ENCODE peak calls at places on chromosomes 16 and 17, in eight cellular contexts. G, L, Q, C, U, N, Y and S are unnamed samples.

GRCh38 chr17:78915872-78916632 is 9.1 kb downstream of the TIMP2 start:
- DNase-seq in G (peak), L (no peak), Q (peak), C (no peak), U (peak), N (no peak), Y (peak), S (no peak)

GRCh38 chr16:89187337-89188063 is 12.8 kb downstream of the SLC22A31 start:
- DNase-seq in G (peak), L (no peak), Q (peak), C (no peak), U (no peak), N (no peak), Y (peak), S (no peak)

GRCh38 chr17:4800462-4801185 is 1.5 kb downstream of the C17orf114 start:
- DNase-seq in G (no peak), L (no peak), Q (no peak), C (no peak), U (no peak), N (no peak), Y (no peak), S (no peak)

GRCh38 chr17:45935710-45936509 is 41.6 kb downstream of the MAPT start:
- DNase-seq in G (no peak), L (no peak), Q (no peak), C (no peak), U (no peak), N (no peak), Y (no peak), S (no peak)

GRCh38 chr16:58102665-58103427 is 26.3 kb downstream of the CFAP20 start:
- DNase-seq in G (no peak), L (no peak), Q (no peak), C (no peak), U (no peak), N (no peak), Y (no peak), S (no peak)

GRCh38 chr16:69089091-69089912 is 16.2 kb upstream of the HAS3 start:
- DNase-seq in G (no peak), L (no peak), Q (no peak), C (no peak), U (no peak), N (no peak), Y (no peak), S (peak)

GRCh38 chr16:6496996-6497395 is 835.6 kb upstream of the RBFOX1 start:
- DNase-seq in G (no peak), L (no peak), Q (peak), C (no peak), U (no peak), N (no peak), Y (no peak), S (peak)

GRCh38 chr16:12172343-12172742 is 195.8 kb downstream of the SNX29 start:
- DNase-seq in G (no peak), L (no peak), Q (no peak), C (no peak), U (no peak), N (no peak), Y (no peak), S (no peak)

GRCh38 chr16:79648846-79649245 is 48.3 kb upstream of the MAF start:
- DNase-seq in G (no peak), L (no peak), Q (no peak), C (no peak), U (no peak), N (no peak), Y (no peak), S (no peak)

GRCh38 chr17:17496189-17497064 is at the start of gene RASD1:
- DNase-seq in G (peak), L (peak), Q (peak), C (peak), U (peak), N (peak), Y (peak), S (no peak)

GRCh38 chr17:32794533-32795246 is 82.2 kb downstream of the MYO1D start:
- DNase-seq in G (no peak), L (no peak), Q (no peak), C (no peak), U (no peak), N (no peak), Y (no peak), S (no peak)

GRCh38 chr17:59620064-59620359 is 317 bp downstream of the CLTC start:
- DNase-seq in G (no peak), L (no peak), Q (no peak), C (no peak), U (no peak), N (no peak), Y (no peak), S (no peak)

GRCh38 chr16:1993731-1994131 is 4.0 kb downstream of the SYNGR3 start:
- DNase-seq in G (peak), L (no peak), Q (peak), C (no peak), U (no peak), N (no peak), Y (no peak), S (peak)

GRCh38 chr17:66549731-66550207 is 247.4 kb downstream of the PRKCA start:
- DNase-seq in G (no peak), L (no peak), Q (peak), C (no peak), U (no peak), N (no peak), Y (peak), S (no peak)

GRCh38 chr17:4182043-4182442 is 39.0 kb downstream of the CYB5D2 start:
- DNase-seq in G (no peak), L (no peak), Q (no peak), C (no peak), U (no peak), N (no peak), Y (no peak), S (no peak)

GRCh38 chr16:77660311-77660710 is 62.0 kb upstream of the NUDT7 start:
- DNase-seq in G (no peak), L (no peak), Q (peak), C (no peak), U (peak), N (no peak), Y (peak), S (no peak)